ENCODE peak calls at places on chromosomes 3 and 15, in seven cellular contexts. A is retinal pigment epithelial cell, H is BE2C, J is stomach, V is cardiac muscle cell, E is cardiac fibroblast, Y is left ventricle myocardium inferior. K is an unnamed sample.

GRCh38 chr3:71495708-71496472 is 87.6 kb downstream of the FOXP1 start:
- DNase-seq in A (no peak), J (no peak), Y (no peak), V (peak), H (no peak), E (peak), K (peak)

GRCh38 chr3:16482770-16483531 is 30.5 kb downstream of the RFTN1 start:
- DNase-seq in V (no peak), E (no peak), J (no peak), A (no peak), H (no peak), Y (no peak), K (no peak)

GRCh38 chr15:66236806-66237205 is 16.7 kb downstream of the MEGF11 start:
- DNase-seq in E (no peak), A (no peak), J (no peak), Y (no peak), V (no peak), H (no peak), K (no peak)

GRCh38 chr3:100910986-100911385 is 82.2 kb downstream of the ABI3BP start:
- DNase-seq in A (no peak), J (no peak), Y (no peak), V (no peak), E (no peak), H (no peak), K (no peak)

GRCh38 chr3:129529436-129530210 is 1.2 kb downstream of the RHO start:
- DNase-seq in E (no peak), J (no peak), H (no peak), Y (no peak), A (no peak), V (peak), K (no peak)

GRCh38 chr3:56633602-56634371 is 49.3 kb downstream of the TASOR start:
- DNase-seq in J (no peak), A (no peak), Y (peak), H (no peak), E (no peak), V (no peak), K (no peak)

GRCh38 chr15:85690546-85691226 is 104.0 kb downstream of the KLHL25 start:
- DNase-seq in A (no peak), J (no peak), V (no peak), Y (no peak), E (no peak), H (no peak), K (no peak)

GRCh38 chr3:133535971-133536634 is 37.4 kb upstream of the CDV3 start:
- DNase-seq in Y (no peak), H (no peak), J (peak), E (peak), V (peak), A (peak), K (peak)

GRCh38 chr15:58260911-58261267 is 122.7 kb downstream of the AQP9 start:
- DNase-seq in Y (peak), E (peak), A (peak), J (no peak), V (peak), H (peak), K (no peak)

GRCh38 chr3:61218508-61218907 is 32.7 kb downstream of the FHIT start:
- DNase-seq in V (no peak), Y (no peak), E (no peak), A (no peak), J (no peak), H (no peak), K (no peak)

GRCh38 chr3:177431525-177432255 is 234.4 kb upstream of the TBL1XR1 start:
- DNase-seq in H (peak), V (peak), J (no peak), A (no peak), Y (no peak), E (no peak), K (no peak)

GRCh38 chr3:55185380-55185779 is 257.5 kb upstream of the LRTM1 start:
- DNase-seq in E (peak), Y (no peak), H (no peak), J (no peak), A (no peak), V (no peak), K (no peak)

GRCh38 chr3:126451511-126451910 is 24.2 kb downstream of the ZXDC start:
- DNase-seq in A (no peak), V (no peak), J (peak), E (no peak), Y (no peak), H (no peak), K (no peak)

GRCh38 chr3:27451261-27451660 is 32.9 kb downstream of the SLC4A7 start:
- DNase-seq in J (no peak), A (no peak), H (no peak), Y (no peak), V (no peak), E (no peak), K (no peak)

GRCh38 chr3:180640987-180641386 is 38.3 kb downstream of the CCDC39 start:
- DNase-seq in J (no peak), Y (no peak), A (no peak), H (no peak), E (no peak), V (no peak), K (no peak)

DNA sequence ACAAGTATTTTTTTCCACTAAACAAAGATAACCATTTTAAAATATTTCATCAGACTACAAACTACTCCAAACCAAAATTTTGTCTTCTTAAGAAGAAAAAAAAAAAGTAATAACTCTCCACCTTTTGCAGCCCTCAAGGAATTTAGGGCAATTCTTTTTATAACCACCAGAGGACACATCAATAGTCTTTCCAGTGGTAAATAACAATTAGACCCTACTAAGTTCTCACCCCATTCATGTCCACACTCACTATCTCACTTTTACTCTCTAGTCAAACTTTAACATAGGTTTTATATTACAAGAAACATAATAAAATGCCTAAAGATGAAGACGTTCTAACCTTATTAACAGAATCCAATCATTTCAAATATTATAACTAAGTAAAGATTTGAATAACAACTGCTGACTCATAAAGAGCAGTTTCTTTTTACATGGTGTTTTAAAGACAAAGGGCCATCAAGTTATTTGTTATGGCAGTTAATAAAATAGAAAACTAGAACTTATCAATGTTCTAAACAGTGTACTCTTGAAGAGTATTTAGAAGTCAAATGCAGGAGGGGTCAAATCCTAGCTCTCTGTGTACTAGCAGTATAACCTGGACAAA is 33.0 kb downstream of the CCDC39 start:
- DNase-seq in V (no peak), H (no peak), J (no peak), E (peak), Y (no peak), A (no peak), K (no peak)
- TF ChIP-seq CTCF in V (peak), H (peak), J (no peak), E (no peak), Y (no peak), A (peak), K (peak)

DNA sequence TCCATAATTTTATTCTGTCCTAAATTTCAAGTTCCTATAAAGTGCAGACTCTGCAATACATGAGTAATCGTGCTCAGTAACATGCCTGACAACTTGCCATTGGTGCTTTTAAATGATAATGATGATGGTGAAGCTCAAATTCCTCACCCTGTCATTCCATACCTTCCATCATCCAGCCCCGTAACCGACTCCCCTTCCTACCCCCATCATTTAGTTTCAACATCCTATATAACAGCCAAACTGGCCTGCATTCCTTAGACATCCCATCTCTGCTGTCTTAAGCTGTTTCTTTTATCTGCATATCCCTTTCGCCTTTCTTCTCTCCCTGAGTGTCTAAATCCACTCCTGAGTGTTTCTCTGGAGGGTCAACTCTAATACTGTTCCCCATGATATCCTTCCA is 67.2 kb upstream of the DLG1 start:
- DNase-seq in E (peak), H (no peak), A (no peak), V (no peak), J (no peak), Y (no peak), K (no peak)
- H3K4me3 ChIP-seq in E (no peak), H (no peak), A (no peak), V (no peak), J (no peak), Y (no peak), K (no peak)

DNA sequence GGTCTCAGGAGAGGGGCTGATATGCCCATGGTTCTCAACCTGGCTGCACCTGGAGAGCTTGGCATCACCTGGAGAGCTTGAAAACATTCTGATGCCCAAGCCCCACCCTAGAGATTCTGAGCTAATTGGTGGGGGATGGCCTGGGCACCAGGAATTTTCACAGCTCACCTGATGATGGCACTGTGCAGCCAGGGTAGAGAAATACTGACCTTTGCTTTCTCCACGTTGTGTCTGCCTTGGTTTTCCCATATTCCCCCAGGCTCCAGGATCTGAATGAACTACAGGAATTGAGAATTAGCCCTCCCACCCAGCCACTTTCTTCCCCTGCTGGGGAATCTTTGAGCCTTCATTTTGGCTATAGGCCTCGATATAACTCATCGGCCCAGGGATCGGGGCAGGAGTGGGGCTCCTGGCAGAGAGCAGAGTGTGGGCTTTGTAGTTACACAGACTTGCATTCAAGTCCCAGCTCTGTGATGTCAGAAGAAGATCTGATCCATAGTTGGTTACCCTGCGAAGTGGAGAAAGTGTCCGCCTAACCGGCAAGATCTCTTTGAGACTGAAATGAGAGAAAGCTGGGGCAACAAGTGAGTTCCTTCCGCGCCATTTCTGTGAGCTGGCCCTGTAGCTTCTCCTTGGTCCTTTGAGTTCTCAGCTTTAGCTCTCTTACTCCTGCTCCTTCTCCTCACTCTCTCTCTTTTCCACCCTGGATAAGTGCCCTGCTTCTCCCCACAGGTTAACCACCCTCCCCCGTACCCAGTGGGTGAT is 33.1 kb upstream of the UBE2Q2 start:
- DNase-seq in E (peak), V (peak), Y (no peak), J (peak), A (no peak), H (peak), K (no peak)
- TF ChIP-seq CTCF in E (peak), V (peak), Y (peak), J (no peak), A (peak), H (peak), K (peak)

DNA sequence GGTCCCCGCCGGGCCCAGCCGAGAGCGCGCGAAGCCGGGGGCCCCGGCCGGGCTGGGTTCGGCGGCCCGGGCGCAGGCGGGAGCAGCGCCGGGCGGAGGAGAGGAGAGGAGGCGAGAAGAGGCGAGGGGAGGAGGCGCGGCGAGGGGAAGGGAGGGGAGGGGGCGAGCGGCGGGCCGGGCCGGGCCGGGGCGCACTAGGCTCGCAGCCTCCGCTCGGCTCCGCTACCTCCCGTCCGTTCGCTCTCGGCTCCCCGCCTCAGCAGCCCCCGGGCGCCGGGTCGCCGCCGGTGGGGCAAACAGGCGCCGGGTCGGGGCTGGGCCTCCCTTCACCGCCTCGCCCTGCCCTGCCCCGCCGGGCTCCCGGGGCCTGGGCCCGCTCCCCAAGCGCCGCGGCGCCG is 335 bp downstream of the INSYN1 start:
- DNase-seq in J (no peak), Y (no peak), E (no peak), H (no peak), A (no peak), V (peak), K (no peak)
- H3K4me3 ChIP-seq in J (peak), Y (peak), E (peak), H (peak), A (peak), V (peak), K (peak)

DNA sequence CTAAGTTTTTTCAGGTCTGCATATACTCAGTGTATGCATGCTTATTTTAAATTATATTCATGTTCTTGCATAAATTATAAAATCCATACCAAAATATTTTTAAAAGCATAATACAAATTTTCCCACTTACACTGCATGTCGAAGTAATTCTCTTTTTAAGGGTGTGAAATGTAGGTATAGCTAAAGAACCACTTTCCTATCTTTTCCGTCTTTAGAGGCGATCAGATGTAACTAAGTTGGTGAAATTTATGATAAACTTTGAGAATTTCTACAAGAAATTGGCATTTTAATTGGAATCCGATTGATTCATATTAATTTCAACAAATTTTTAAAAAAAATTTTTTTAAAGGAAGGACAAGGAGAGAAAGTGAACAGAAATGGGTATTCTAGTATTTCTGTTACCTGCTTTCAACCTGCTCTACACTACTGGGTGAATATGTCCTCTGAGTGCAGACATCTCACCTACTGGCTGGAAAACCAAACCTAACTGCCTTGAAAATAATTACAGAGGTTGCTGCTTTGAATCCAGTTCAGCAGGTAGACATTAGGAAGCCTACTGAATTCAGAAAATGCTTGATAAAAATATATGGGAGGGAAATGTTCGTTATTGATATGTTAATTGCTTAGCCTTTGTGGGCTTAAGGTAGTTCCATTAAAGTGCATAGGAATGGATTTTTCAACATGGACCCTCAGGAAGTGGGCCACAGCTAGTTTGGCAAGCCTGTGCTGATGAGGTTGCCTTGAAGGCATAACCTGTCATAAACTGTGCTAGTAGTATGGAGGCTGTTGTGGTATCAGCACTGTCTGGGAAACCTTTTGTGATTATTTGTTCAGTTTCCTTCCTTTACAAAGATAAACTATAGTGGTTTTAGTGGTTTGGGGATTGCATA is 5.1 kb downstream of the TRIM71 start:
- DNase-seq in H (no peak), E (no peak), Y (no peak), V (no peak), J (no peak), A (no peak), K (no peak)
- TF ChIP-seq CTCF in H (no peak), E (no peak), Y (no peak), V (no peak), J (no peak), A (no peak), K (no peak)

DNA sequence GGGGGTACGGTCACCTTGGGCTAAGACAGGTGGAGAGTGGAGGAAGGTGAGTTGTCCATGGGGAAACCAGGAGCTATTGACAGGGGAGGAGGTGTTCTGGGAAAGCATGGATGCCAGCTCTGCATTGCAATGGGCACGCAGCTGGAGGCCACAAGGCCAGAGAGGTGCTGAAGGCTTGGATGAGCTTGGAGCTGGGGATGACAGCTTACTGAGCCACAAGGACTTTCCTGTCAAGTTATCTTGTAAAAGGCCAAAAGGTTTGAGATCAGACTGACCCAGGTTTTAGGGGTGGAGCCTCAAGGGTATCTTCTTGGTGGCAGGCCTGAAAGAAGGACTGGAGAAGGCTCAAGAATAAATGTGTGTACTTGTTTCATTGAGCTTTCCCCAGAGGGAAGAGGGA is 115.2 kb downstream of the ASB7 start:
- DNase-seq in V (no peak), E (no peak), J (no peak), H (no peak), A (no peak), Y (no peak), K (no peak)
- H3K4me3 ChIP-seq in V (no peak), E (no peak), J (no peak), H (no peak), A (no peak), Y (no peak), K (no peak)

K was measured in epithelial cell of proximal tubule.